ENCODE peak calls at places on chromosomes 13 and 19, in four cellular contexts. O is HCEC 1CT, N is hypothalamus, E is type B pancreatic cell. V is an unnamed sample.
A peak's percentile ranks its signal among the peaks of the same experiment; 100 is the strongest.

GRCh38 chr19:40747536-40747935 is 2.7 kb downstream of the ACTMAP start:
- DNase-seq in O (no peak), N (no peak), E (no peak), V (no peak)

GRCh38 chr19:53906211-53907192 is 2.6 kb upstream of the CACNG7 start:
- DNase-seq in O (peak; percentile 22), N (no peak), E (no peak), V (no peak)

GRCh38 chr19:51091895-51092873 is 9.5 kb upstream of the KLK14 start:
- DNase-seq in O (no peak), N (no peak), E (no peak), V (no peak)

GRCh38 chr13:70457474-70457873 is 349.2 kb upstream of the KLHL1 start:
- DNase-seq in O (no peak), N (no peak), E (no peak), V (no peak)

GRCh38 chr13:100544866-100545683 is 43.5 kb downstream of the GGACT start:
- DNase-seq in O (no peak), N (peak; percentile 23), E (peak; percentile 59), V (no peak)

GRCh38 chr13:47332149-47332548 is 435.3 kb upstream of the HTR2A start:
- DNase-seq in O (peak; percentile 58), N (no peak), E (no peak), V (no peak)

GRCh38 chr13:113762075-113762474 is 3.0 kb downstream of the TMEM255B start:
- DNase-seq in O (no peak), N (no peak), E (no peak), V (no peak)

GRCh38 chr13:28754698-28755545 is 36.2 kb upstream of the SLC46A3 start:
- DNase-seq in O (peak; percentile 35), N (no peak), E (no peak), V (no peak)

GRCh38 chr19:45306522-45307027 is 16.1 kb downstream of the CKM start:
- DNase-seq in O (no peak), N (no peak), E (no peak), V (no peak)

GRCh38 chr19:19406878-19407639 is 1.6 kb downstream of the GATAD2A start:
- DNase-seq in O (peak; percentile 44), N (no peak), E (no peak), V (no peak)

GRCh38 chr19:57537953-57538547 is 10.9 kb downstream of the ZNF549 start:
- DNase-seq in O (no peak), N (no peak), E (no peak), V (no peak)

GRCh38 chr13:102901615-102902305 is 55.9 kb downstream of the ERCC5 start:
- DNase-seq in O (no peak), N (no peak), E (no peak), V (no peak)

GRCh38 chr19:588093-588742 is 1.5 kb upstream of the HCN2 start:
- DNase-seq in O (peak; percentile 54), N (peak; percentile 83), E (no peak), V (no peak)

GRCh38 chr19:38032151-38032550 is 125.1 kb downstream of the SIPA1L3 start:
- DNase-seq in O (no peak), N (no peak), E (no peak), V (no peak)

GRCh38 chr19:14517840-14518505 is at the start of gene DNAJB1:
- DNase-seq in O (peak; percentile 78), N (peak; percentile 100), E (peak; percentile 80), V (no peak)

GRCh38 chr19:49403404-49404187 is 15.5 kb downstream of the KASH5 start:
- DNase-seq in O (no peak), N (no peak), E (no peak), V (peak; percentile 86)

V was measured in smooth muscle cell of the brain vasculature.